ENCODE peak calls at places on chromosomes 12 and 14, in six cellular contexts. F, Q, V, N, R and B are unnamed samples.

GRCh38 chr12:49293056-49293956 is 1.6 kb upstream of the PRPH start:
- DNase-seq in Q (no peak), F (no peak), V (no peak), R (no peak), N (no peak), B (no peak)

GRCh38 chr12:89192419-89192818 is 159.9 kb downstream of the DUSP6 start:
- DNase-seq in F (no peak), R (peak; percentile 11), V (peak; percentile 20), N (no peak), Q (peak; percentile 26), B (no peak)

GRCh38 chr12:89160716-89161123 is 191.6 kb downstream of the DUSP6 start:
- DNase-seq in R (peak; percentile 94), V (no peak), N (no peak), F (no peak), Q (peak; percentile 87), B (no peak)

GRCh38 chr14:98956616-98957015 is 315.4 kb downstream of the BCL11B start:
- DNase-seq in F (no peak), N (no peak), Q (no peak), R (no peak), V (no peak), B (no peak)

GRCh38 chr14:51616724-51617409 is 34.8 kb upstream of the FRMD6 start:
- DNase-seq in N (no peak), V (peak; percentile 60), Q (peak; percentile 97), F (no peak), R (peak; percentile 94), B (peak; percentile 54)

GRCh38 chr14:64176330-64176729 is 117.8 kb downstream of the ESR2 start:
- DNase-seq in Q (no peak), N (no peak), F (no peak), R (no peak), V (no peak), B (no peak)

GRCh38 chr12:78290606-78291345 is 460.1 kb downstream of the NAV3 start:
- DNase-seq in R (peak; percentile 45), V (no peak), Q (peak; percentile 80), N (no peak), F (no peak), B (no peak)

GRCh38 chr12:53380797-53381738 is 1.1 kb downstream of the SP1 start:
- DNase-seq in V (no peak), N (no peak), R (peak; percentile 56), F (no peak), Q (peak; percentile 52), B (no peak)

GRCh38 chr12:124633269-124633953 is 66.0 kb upstream of the NCOR2 start:
- DNase-seq in R (peak; percentile 32), V (no peak), N (no peak), Q (no peak), F (no peak), B (no peak)

GRCh38 chr14:61343471-61343870 is 22.1 kb downstream of the PRKCH start:
- DNase-seq in V (no peak), R (no peak), N (no peak), F (no peak), Q (no peak), B (no peak)

GRCh38 chr14:38618514-38618913 is 362.6 kb upstream of the CLEC14A start:
- DNase-seq in R (no peak), V (no peak), F (no peak), N (no peak), Q (no peak), B (no peak)

GRCh38 chr12:13197526-13198141 is 1.1 kb downstream of the EMP1 start:
- DNase-seq in R (peak; percentile 64), N (no peak), F (no peak), V (no peak), Q (peak; percentile 47), B (no peak)

GRCh38 chr14:65478596-65478995 is 66.1 kb downstream of the FUT8 start:
- DNase-seq in Q (peak; percentile 47), F (peak; percentile 62), N (no peak), R (peak; percentile 73), V (no peak), B (no peak)

GRCh38 chr14:73369433-73369832 is 88.9 kb downstream of the NUMB start:
- DNase-seq in R (no peak), F (no peak), Q (no peak), V (no peak), N (no peak), B (no peak)

GRCh38 chr12:115504241-115504941 is 773.1 kb downstream of the MED13L start:
- DNase-seq in Q (no peak), N (no peak), F (no peak), R (no peak), V (no peak), B (no peak)

GRCh38 chr12:108320503-108321293 is 18.4 kb downstream of the CMKLR1 start:
- DNase-seq in F (no peak), R (no peak), N (no peak), Q (no peak), V (no peak), B (no peak)